ENCODE peak calls at places on chromosomes 1 and 21, in ten cellular contexts. One of them, this sample, is unnamed.

GRCh38 chr1:228176024-228176395 is 10.4 kb downstream of the IBA57 start:
- DNase-seq in T-helper 2 cell: no peak
- DNase-seq in stimulated activated CD4-positive, alpha-beta T cell treated with anti-CD3 and anti-CD28 coated beads, Interleukin-12 subunit alpha, Interleukin-12 subunit beta, amount 100 ng/mL, for 4 hours: no peak
- DNase-seq in right cardiac atrium: no peak
- DNase-seq in left cardiac atrium: no peak
- DNase-seq in A172: no peak
- DNase-seq in NCI-H2029 treated with DMSO at 0.1 percent for 48 hours: no peak
- DNase-seq in activated naive CD4-positive, alpha-beta T cell treated with anti-CD3 and anti-CD28 coated beads, Interleukin-2, amount 50 U/mL, for 16 hours: no peak
- DNase-seq in H7: no peak
- DNase-seq in stimulated activated CD8-positive, alpha-beta memory T cell treated with anti-CD3 and anti-CD28 coated beads, Interleukin-7, amount 100 ng/mL, for 48 hours: no peak
- DNase-seq in this sample: no peak

GRCh38 chr1:3785458-3786157 is 10.7 kb downstream of the LRRC47 start:
- DNase-seq in H7: peak
- DNase-seq in stimulated activated CD4-positive, alpha-beta T cell treated with anti-CD3 and anti-CD28 coated beads, Interleukin-12 subunit alpha, Interleukin-12 subunit beta, amount 100 ng/mL, for 4 hours: no peak
- DNase-seq in right cardiac atrium: peak
- DNase-seq in NCI-H2029 treated with DMSO at 0.1 percent for 48 hours: no peak
- DNase-seq in stimulated activated CD8-positive, alpha-beta memory T cell treated with anti-CD3 and anti-CD28 coated beads, Interleukin-7, amount 100 ng/mL, for 48 hours: no peak
- DNase-seq in T-helper 2 cell: no peak
- DNase-seq in activated naive CD4-positive, alpha-beta T cell treated with anti-CD3 and anti-CD28 coated beads, Interleukin-2, amount 50 U/mL, for 16 hours: no peak
- DNase-seq in A172: no peak
- DNase-seq in left cardiac atrium: no peak
- DNase-seq in this sample: peak

GRCh38 chr1:209886219-209886536 is 51.8 kb upstream of the SYT14 start:
- DNase-seq in left cardiac atrium: no peak
- DNase-seq in stimulated activated CD4-positive, alpha-beta T cell treated with anti-CD3 and anti-CD28 coated beads, Interleukin-12 subunit alpha, Interleukin-12 subunit beta, amount 100 ng/mL, for 4 hours: no peak
- DNase-seq in T-helper 2 cell: no peak
- DNase-seq in H7: no peak
- DNase-seq in NCI-H2029 treated with DMSO at 0.1 percent for 48 hours: no peak
- DNase-seq in activated naive CD4-positive, alpha-beta T cell treated with anti-CD3 and anti-CD28 coated beads, Interleukin-2, amount 50 U/mL, for 16 hours: no peak
- DNase-seq in stimulated activated CD8-positive, alpha-beta memory T cell treated with anti-CD3 and anti-CD28 coated beads, Interleukin-7, amount 100 ng/mL, for 48 hours: no peak
- DNase-seq in A172: peak
- DNase-seq in right cardiac atrium: no peak
- DNase-seq in this sample: no peak

GRCh38 chr1:245853291-245853690 is 653.8 kb downstream of the SMYD3 start:
- DNase-seq in stimulated activated CD4-positive, alpha-beta T cell treated with anti-CD3 and anti-CD28 coated beads, Interleukin-12 subunit alpha, Interleukin-12 subunit beta, amount 100 ng/mL, for 4 hours: no peak
- DNase-seq in T-helper 2 cell: no peak
- DNase-seq in stimulated activated CD8-positive, alpha-beta memory T cell treated with anti-CD3 and anti-CD28 coated beads, Interleukin-7, amount 100 ng/mL, for 48 hours: no peak
- DNase-seq in NCI-H2029 treated with DMSO at 0.1 percent for 48 hours: no peak
- DNase-seq in left cardiac atrium: no peak
- DNase-seq in right cardiac atrium: no peak
- DNase-seq in H7: no peak
- DNase-seq in A172: no peak
- DNase-seq in activated naive CD4-positive, alpha-beta T cell treated with anti-CD3 and anti-CD28 coated beads, Interleukin-2, amount 50 U/mL, for 16 hours: no peak
- DNase-seq in this sample: no peak

GRCh38 chr1:87359586-87359985 is 30.9 kb downstream of the LMO4 start:
- DNase-seq in NCI-H2029 treated with DMSO at 0.1 percent for 48 hours: no peak
- DNase-seq in left cardiac atrium: no peak
- DNase-seq in A172: no peak
- DNase-seq in stimulated activated CD4-positive, alpha-beta T cell treated with anti-CD3 and anti-CD28 coated beads, Interleukin-12 subunit alpha, Interleukin-12 subunit beta, amount 100 ng/mL, for 4 hours: no peak
- DNase-seq in activated naive CD4-positive, alpha-beta T cell treated with anti-CD3 and anti-CD28 coated beads, Interleukin-2, amount 50 U/mL, for 16 hours: no peak
- DNase-seq in right cardiac atrium: no peak
- DNase-seq in stimulated activated CD8-positive, alpha-beta memory T cell treated with anti-CD3 and anti-CD28 coated beads, Interleukin-7, amount 100 ng/mL, for 48 hours: no peak
- DNase-seq in H7: no peak
- DNase-seq in T-helper 2 cell: no peak
- DNase-seq in this sample: no peak

GRCh38 chr21:31866077-31866511 is 6.7 kb upstream of the HUNK start:
- DNase-seq in T-helper 2 cell: peak
- DNase-seq in right cardiac atrium: peak
- DNase-seq in H7: peak
- DNase-seq in stimulated activated CD8-positive, alpha-beta memory T cell treated with anti-CD3 and anti-CD28 coated beads, Interleukin-7, amount 100 ng/mL, for 48 hours: peak
- DNase-seq in stimulated activated CD4-positive, alpha-beta T cell treated with anti-CD3 and anti-CD28 coated beads, Interleukin-12 subunit alpha, Interleukin-12 subunit beta, amount 100 ng/mL, for 4 hours: peak
- DNase-seq in NCI-H2029 treated with DMSO at 0.1 percent for 48 hours: peak
- DNase-seq in left cardiac atrium: peak
- DNase-seq in activated naive CD4-positive, alpha-beta T cell treated with anti-CD3 and anti-CD28 coated beads, Interleukin-2, amount 50 U/mL, for 16 hours: peak
- DNase-seq in A172: peak
- DNase-seq in this sample: peak

GRCh38 chr1:230381049-230381467 is 45.1 kb downstream of the PGBD5 start:
- DNase-seq in activated naive CD4-positive, alpha-beta T cell treated with anti-CD3 and anti-CD28 coated beads, Interleukin-2, amount 50 U/mL, for 16 hours: no peak
- DNase-seq in T-helper 2 cell: no peak
- DNase-seq in H7: no peak
- DNase-seq in stimulated activated CD4-positive, alpha-beta T cell treated with anti-CD3 and anti-CD28 coated beads, Interleukin-12 subunit alpha, Interleukin-12 subunit beta, amount 100 ng/mL, for 4 hours: no peak
- DNase-seq in NCI-H2029 treated with DMSO at 0.1 percent for 48 hours: no peak
- DNase-seq in A172: no peak
- DNase-seq in stimulated activated CD8-positive, alpha-beta memory T cell treated with anti-CD3 and anti-CD28 coated beads, Interleukin-7, amount 100 ng/mL, for 48 hours: no peak
- DNase-seq in right cardiac atrium: no peak
- DNase-seq in left cardiac atrium: no peak
- DNase-seq in this sample: no peak

GRCh38 chr1:116711061-116711582 is 43.1 kb upstream of the CD2 start:
- DNase-seq in NCI-H2029 treated with DMSO at 0.1 percent for 48 hours: peak
- DNase-seq in right cardiac atrium: peak
- DNase-seq in T-helper 2 cell: no peak
- DNase-seq in H7: no peak
- DNase-seq in stimulated activated CD4-positive, alpha-beta T cell treated with anti-CD3 and anti-CD28 coated beads, Interleukin-12 subunit alpha, Interleukin-12 subunit beta, amount 100 ng/mL, for 4 hours: no peak
- DNase-seq in left cardiac atrium: no peak
- DNase-seq in activated naive CD4-positive, alpha-beta T cell treated with anti-CD3 and anti-CD28 coated beads, Interleukin-2, amount 50 U/mL, for 16 hours: peak
- DNase-seq in stimulated activated CD8-positive, alpha-beta memory T cell treated with anti-CD3 and anti-CD28 coated beads, Interleukin-7, amount 100 ng/mL, for 48 hours: no peak
- DNase-seq in A172: peak
- DNase-seq in this sample: peak

GRCh38 chr21:42002421-42002958 is 7.7 kb downstream of the ZBTB21 start:
- DNase-seq in right cardiac atrium: no peak
- DNase-seq in activated naive CD4-positive, alpha-beta T cell treated with anti-CD3 and anti-CD28 coated beads, Interleukin-2, amount 50 U/mL, for 16 hours: peak
- DNase-seq in stimulated activated CD8-positive, alpha-beta memory T cell treated with anti-CD3 and anti-CD28 coated beads, Interleukin-7, amount 100 ng/mL, for 48 hours: peak
- DNase-seq in stimulated activated CD4-positive, alpha-beta T cell treated with anti-CD3 and anti-CD28 coated beads, Interleukin-12 subunit alpha, Interleukin-12 subunit beta, amount 100 ng/mL, for 4 hours: peak
- DNase-seq in left cardiac atrium: no peak
- DNase-seq in T-helper 2 cell: peak
- DNase-seq in NCI-H2029 treated with DMSO at 0.1 percent for 48 hours: no peak
- DNase-seq in A172: peak
- DNase-seq in H7: no peak
- DNase-seq in this sample: no peak

GRCh38 chr1:85027242-85027983 is 20.9 kb downstream of the MCOLN3 start:
- DNase-seq in stimulated activated CD8-positive, alpha-beta memory T cell treated with anti-CD3 and anti-CD28 coated beads, Interleukin-7, amount 100 ng/mL, for 48 hours: no peak
- DNase-seq in NCI-H2029 treated with DMSO at 0.1 percent for 48 hours: no peak
- DNase-seq in A172: no peak
- DNase-seq in stimulated activated CD4-positive, alpha-beta T cell treated with anti-CD3 and anti-CD28 coated beads, Interleukin-12 subunit alpha, Interleukin-12 subunit beta, amount 100 ng/mL, for 4 hours: no peak
- DNase-seq in H7: no peak
- DNase-seq in T-helper 2 cell: no peak
- DNase-seq in right cardiac atrium: no peak
- DNase-seq in activated naive CD4-positive, alpha-beta T cell treated with anti-CD3 and anti-CD28 coated beads, Interleukin-2, amount 50 U/mL, for 16 hours: no peak
- DNase-seq in left cardiac atrium: no peak
- DNase-seq in this sample: peak

GRCh38 chr1:109980324-109981127 is 4.0 kb upstream of the AHCYL1 start:
- DNase-seq in stimulated activated CD4-positive, alpha-beta T cell treated with anti-CD3 and anti-CD28 coated beads, Interleukin-12 subunit alpha, Interleukin-12 subunit beta, amount 100 ng/mL, for 4 hours: no peak
- DNase-seq in A172: no peak
- DNase-seq in H7: peak
- DNase-seq in left cardiac atrium: no peak
- DNase-seq in right cardiac atrium: peak
- DNase-seq in activated naive CD4-positive, alpha-beta T cell treated with anti-CD3 and anti-CD28 coated beads, Interleukin-2, amount 50 U/mL, for 16 hours: no peak
- DNase-seq in NCI-H2029 treated with DMSO at 0.1 percent for 48 hours: no peak
- DNase-seq in T-helper 2 cell: no peak
- DNase-seq in stimulated activated CD8-positive, alpha-beta memory T cell treated with anti-CD3 and anti-CD28 coated beads, Interleukin-7, amount 100 ng/mL, for 48 hours: no peak
- DNase-seq in this sample: no peak

GRCh38 chr1:155864393-155864792 is 5.0 kb downstream of the SYT11 start:
- DNase-seq in A172: no peak
- DNase-seq in left cardiac atrium: no peak
- DNase-seq in NCI-H2029 treated with DMSO at 0.1 percent for 48 hours: no peak
- DNase-seq in right cardiac atrium: no peak
- DNase-seq in activated naive CD4-positive, alpha-beta T cell treated with anti-CD3 and anti-CD28 coated beads, Interleukin-2, amount 50 U/mL, for 16 hours: no peak
- DNase-seq in stimulated activated CD8-positive, alpha-beta memory T cell treated with anti-CD3 and anti-CD28 coated beads, Interleukin-7, amount 100 ng/mL, for 48 hours: no peak
- DNase-seq in stimulated activated CD4-positive, alpha-beta T cell treated with anti-CD3 and anti-CD28 coated beads, Interleukin-12 subunit alpha, Interleukin-12 subunit beta, amount 100 ng/mL, for 4 hours: no peak
- DNase-seq in T-helper 2 cell: no peak
- DNase-seq in H7: no peak
- DNase-seq in this sample: no peak

GRCh38 chr1:234611799-234612351 is 1.9 kb upstream of the IRF2BP2 start:
- DNase-seq in H7: no peak
- DNase-seq in right cardiac atrium: peak
- DNase-seq in T-helper 2 cell: peak
- DNase-seq in A172: no peak
- DNase-seq in stimulated activated CD8-positive, alpha-beta memory T cell treated with anti-CD3 and anti-CD28 coated beads, Interleukin-7, amount 100 ng/mL, for 48 hours: no peak
- DNase-seq in stimulated activated CD4-positive, alpha-beta T cell treated with anti-CD3 and anti-CD28 coated beads, Interleukin-12 subunit alpha, Interleukin-12 subunit beta, amount 100 ng/mL, for 4 hours: no peak
- DNase-seq in activated naive CD4-positive, alpha-beta T cell treated with anti-CD3 and anti-CD28 coated beads, Interleukin-2, amount 50 U/mL, for 16 hours: no peak
- DNase-seq in left cardiac atrium: peak
- DNase-seq in NCI-H2029 treated with DMSO at 0.1 percent for 48 hours: peak
- DNase-seq in this sample: no peak

GRCh38 chr1:211788626-211789025 is 41.9 kb downstream of the LPGAT1 start:
- DNase-seq in T-helper 2 cell: no peak
- DNase-seq in activated naive CD4-positive, alpha-beta T cell treated with anti-CD3 and anti-CD28 coated beads, Interleukin-2, amount 50 U/mL, for 16 hours: no peak
- DNase-seq in NCI-H2029 treated with DMSO at 0.1 percent for 48 hours: no peak
- DNase-seq in H7: no peak
- DNase-seq in right cardiac atrium: no peak
- DNase-seq in stimulated activated CD4-positive, alpha-beta T cell treated with anti-CD3 and anti-CD28 coated beads, Interleukin-12 subunit alpha, Interleukin-12 subunit beta, amount 100 ng/mL, for 4 hours: no peak
- DNase-seq in left cardiac atrium: no peak
- DNase-seq in A172: no peak
- DNase-seq in stimulated activated CD8-positive, alpha-beta memory T cell treated with anti-CD3 and anti-CD28 coated beads, Interleukin-7, amount 100 ng/mL, for 48 hours: no peak
- DNase-seq in this sample: no peak

GRCh38 chr21:19034041-19034440 is 630.5 kb upstream of the TMPRSS15 start:
- DNase-seq in right cardiac atrium: no peak
- DNase-seq in NCI-H2029 treated with DMSO at 0.1 percent for 48 hours: no peak
- DNase-seq in A172: no peak
- DNase-seq in left cardiac atrium: no peak
- DNase-seq in T-helper 2 cell: no peak
- DNase-seq in H7: no peak
- DNase-seq in activated naive CD4-positive, alpha-beta T cell treated with anti-CD3 and anti-CD28 coated beads, Interleukin-2, amount 50 U/mL, for 16 hours: no peak
- DNase-seq in stimulated activated CD4-positive, alpha-beta T cell treated with anti-CD3 and anti-CD28 coated beads, Interleukin-12 subunit alpha, Interleukin-12 subunit beta, amount 100 ng/mL, for 4 hours: no peak
- DNase-seq in stimulated activated CD8-positive, alpha-beta memory T cell treated with anti-CD3 and anti-CD28 coated beads, Interleukin-7, amount 100 ng/mL, for 48 hours: no peak
- DNase-seq in this sample: no peak

GRCh38 chr1:65505547-65506325 is 85.3 kb downstream of the LEPR start:
- DNase-seq in stimulated activated CD8-positive, alpha-beta memory T cell treated with anti-CD3 and anti-CD28 coated beads, Interleukin-7, amount 100 ng/mL, for 48 hours: no peak
- DNase-seq in stimulated activated CD4-positive, alpha-beta T cell treated with anti-CD3 and anti-CD28 coated beads, Interleukin-12 subunit alpha, Interleukin-12 subunit beta, amount 100 ng/mL, for 4 hours: no peak
- DNase-seq in activated naive CD4-positive, alpha-beta T cell treated with anti-CD3 and anti-CD28 coated beads, Interleukin-2, amount 50 U/mL, for 16 hours: no peak
- DNase-seq in A172: no peak
- DNase-seq in right cardiac atrium: peak
- DNase-seq in H7: no peak
- DNase-seq in T-helper 2 cell: no peak
- DNase-seq in left cardiac atrium: no peak
- DNase-seq in NCI-H2029 treated with DMSO at 0.1 percent for 48 hours: no peak
- DNase-seq in this sample: no peak

GRCh38 chr1:150280138-150280707 is 2.1 kb upstream of the CIART start:
- DNase-seq in right cardiac atrium: no peak
- DNase-seq in NCI-H2029 treated with DMSO at 0.1 percent for 48 hours: no peak
- DNase-seq in T-helper 2 cell: no peak
- DNase-seq in activated naive CD4-positive, alpha-beta T cell treated with anti-CD3 and anti-CD28 coated beads, Interleukin-2, amount 50 U/mL, for 16 hours: no peak
- DNase-seq in stimulated activated CD8-positive, alpha-beta memory T cell treated with anti-CD3 and anti-CD28 coated beads, Interleukin-7, amount 100 ng/mL, for 48 hours: no peak
- DNase-seq in left cardiac atrium: no peak
- DNase-seq in H7: no peak
- DNase-seq in A172: no peak
- DNase-seq in stimulated activated CD4-positive, alpha-beta T cell treated with anti-CD3 and anti-CD28 coated beads, Interleukin-12 subunit alpha, Interleukin-12 subunit beta, amount 100 ng/mL, for 4 hours: no peak
- DNase-seq in this sample: no peak

GRCh38 chr1:165290143-165290542 is 66.4 kb downstream of the LMX1A start:
- DNase-seq in NCI-H2029 treated with DMSO at 0.1 percent for 48 hours: no peak
- DNase-seq in stimulated activated CD8-positive, alpha-beta memory T cell treated with anti-CD3 and anti-CD28 coated beads, Interleukin-7, amount 100 ng/mL, for 48 hours: no peak
- DNase-seq in H7: no peak
- DNase-seq in A172: no peak
- DNase-seq in T-helper 2 cell: no peak
- DNase-seq in left cardiac atrium: no peak
- DNase-seq in stimulated activated CD4-positive, alpha-beta T cell treated with anti-CD3 and anti-CD28 coated beads, Interleukin-12 subunit alpha, Interleukin-12 subunit beta, amount 100 ng/mL, for 4 hours: no peak
- DNase-seq in right cardiac atrium: no peak
- DNase-seq in activated naive CD4-positive, alpha-beta T cell treated with anti-CD3 and anti-CD28 coated beads, Interleukin-2, amount 50 U/mL, for 16 hours: no peak
- DNase-seq in this sample: no peak

GRCh38 chr1:90761781-90762589 is 44.9 kb upstream of the BARHL2 start:
- DNase-seq in A172: no peak
- DNase-seq in T-helper 2 cell: no peak
- DNase-seq in H7: no peak
- DNase-seq in stimulated activated CD4-positive, alpha-beta T cell treated with anti-CD3 and anti-CD28 coated beads, Interleukin-12 subunit alpha, Interleukin-12 subunit beta, amount 100 ng/mL, for 4 hours: no peak
- DNase-seq in activated naive CD4-positive, alpha-beta T cell treated with anti-CD3 and anti-CD28 coated beads, Interleukin-2, amount 50 U/mL, for 16 hours: no peak
- DNase-seq in NCI-H2029 treated with DMSO at 0.1 percent for 48 hours: no peak
- DNase-seq in right cardiac atrium: no peak
- DNase-seq in stimulated activated CD8-positive, alpha-beta memory T cell treated with anti-CD3 and anti-CD28 coated beads, Interleukin-7, amount 100 ng/mL, for 48 hours: no peak
- DNase-seq in left cardiac atrium: no peak
- DNase-seq in this sample: no peak

GRCh38 chr1:223792046-223792445 is 53.7 kb downstream of the TP53BP2 start:
- DNase-seq in H7: no peak
- DNase-seq in T-helper 2 cell: no peak
- DNase-seq in right cardiac atrium: no peak
- DNase-seq in stimulated activated CD4-positive, alpha-beta T cell treated with anti-CD3 and anti-CD28 coated beads, Interleukin-12 subunit alpha, Interleukin-12 subunit beta, amount 100 ng/mL, for 4 hours: no peak
- DNase-seq in stimulated activated CD8-positive, alpha-beta memory T cell treated with anti-CD3 and anti-CD28 coated beads, Interleukin-7, amount 100 ng/mL, for 48 hours: no peak
- DNase-seq in left cardiac atrium: no peak
- DNase-seq in NCI-H2029 treated with DMSO at 0.1 percent for 48 hours: no peak
- DNase-seq in activated naive CD4-positive, alpha-beta T cell treated with anti-CD3 and anti-CD28 coated beads, Interleukin-2, amount 50 U/mL, for 16 hours: no peak
- DNase-seq in A172: no peak
- DNase-seq in this sample: no peak

GRCh38 chr1:66542811-66543767 is 9.1 kb downstream of the SGIP1 start:
- DNase-seq in T-helper 2 cell: no peak
- DNase-seq in activated naive CD4-positive, alpha-beta T cell treated with anti-CD3 and anti-CD28 coated beads, Interleukin-2, amount 50 U/mL, for 16 hours: no peak
- DNase-seq in A172: peak
- DNase-seq in stimulated activated CD8-positive, alpha-beta memory T cell treated with anti-CD3 and anti-CD28 coated beads, Interleukin-7, amount 100 ng/mL, for 48 hours: no peak
- DNase-seq in right cardiac atrium: peak
- DNase-seq in NCI-H2029 treated with DMSO at 0.1 percent for 48 hours: peak
- DNase-seq in stimulated activated CD4-positive, alpha-beta T cell treated with anti-CD3 and anti-CD28 coated beads, Interleukin-12 subunit alpha, Interleukin-12 subunit beta, amount 100 ng/mL, for 4 hours: no peak
- DNase-seq in H7: no peak
- DNase-seq in left cardiac atrium: peak
- DNase-seq in this sample: no peak

GRCh38 chr1:212644866-212645556 is 36.5 kb downstream of the ATF3 start:
- DNase-seq in activated naive CD4-positive, alpha-beta T cell treated with anti-CD3 and anti-CD28 coated beads, Interleukin-2, amount 50 U/mL, for 16 hours: no peak
- DNase-seq in stimulated activated CD8-positive, alpha-beta memory T cell treated with anti-CD3 and anti-CD28 coated beads, Interleukin-7, amount 100 ng/mL, for 48 hours: no peak
- DNase-seq in left cardiac atrium: no peak
- DNase-seq in NCI-H2029 treated with DMSO at 0.1 percent for 48 hours: no peak
- DNase-seq in right cardiac atrium: no peak
- DNase-seq in A172: no peak
- DNase-seq in stimulated activated CD4-positive, alpha-beta T cell treated with anti-CD3 and anti-CD28 coated beads, Interleukin-12 subunit alpha, Interleukin-12 subunit beta, amount 100 ng/mL, for 4 hours: no peak
- DNase-seq in T-helper 2 cell: no peak
- DNase-seq in H7: no peak
- DNase-seq in this sample: no peak

GRCh38 chr1:25030674-25031589 is 100.9 kb upstream of the RUNX3 start:
- DNase-seq in stimulated activated CD4-positive, alpha-beta T cell treated with anti-CD3 and anti-CD28 coated beads, Interleukin-12 subunit alpha, Interleukin-12 subunit beta, amount 100 ng/mL, for 4 hours: peak
- DNase-seq in NCI-H2029 treated with DMSO at 0.1 percent for 48 hours: no peak
- DNase-seq in left cardiac atrium: no peak
- DNase-seq in H7: no peak
- DNase-seq in activated naive CD4-positive, alpha-beta T cell treated with anti-CD3 and anti-CD28 coated beads, Interleukin-2, amount 50 U/mL, for 16 hours: peak
- DNase-seq in stimulated activated CD8-positive, alpha-beta memory T cell treated with anti-CD3 and anti-CD28 coated beads, Interleukin-7, amount 100 ng/mL, for 48 hours: peak
- DNase-seq in A172: peak
- DNase-seq in right cardiac atrium: no peak
- DNase-seq in T-helper 2 cell: peak
- DNase-seq in this sample: peak

GRCh38 chr1:167628754-167629515 is 1.1 kb upstream of the RCSD1 start:
- DNase-seq in A172: no peak
- DNase-seq in NCI-H2029 treated with DMSO at 0.1 percent for 48 hours: no peak
- DNase-seq in activated naive CD4-positive, alpha-beta T cell treated with anti-CD3 and anti-CD28 coated beads, Interleukin-2, amount 50 U/mL, for 16 hours: no peak
- DNase-seq in stimulated activated CD8-positive, alpha-beta memory T cell treated with anti-CD3 and anti-CD28 coated beads, Interleukin-7, amount 100 ng/mL, for 48 hours: no peak
- DNase-seq in stimulated activated CD4-positive, alpha-beta T cell treated with anti-CD3 and anti-CD28 coated beads, Interleukin-12 subunit alpha, Interleukin-12 subunit beta, amount 100 ng/mL, for 4 hours: no peak
- DNase-seq in H7: peak
- DNase-seq in T-helper 2 cell: no peak
- DNase-seq in right cardiac atrium: no peak
- DNase-seq in left cardiac atrium: no peak
- DNase-seq in this sample: peak

GRCh38 chr1:221089273-221089672 is 210.0 kb downstream of the HLX start:
- DNase-seq in A172: peak
- DNase-seq in stimulated activated CD4-positive, alpha-beta T cell treated with anti-CD3 and anti-CD28 coated beads, Interleukin-12 subunit alpha, Interleukin-12 subunit beta, amount 100 ng/mL, for 4 hours: no peak
- DNase-seq in stimulated activated CD8-positive, alpha-beta memory T cell treated with anti-CD3 and anti-CD28 coated beads, Interleukin-7, amount 100 ng/mL, for 48 hours: no peak
- DNase-seq in T-helper 2 cell: no peak
- DNase-seq in left cardiac atrium: no peak
- DNase-seq in NCI-H2029 treated with DMSO at 0.1 percent for 48 hours: no peak
- DNase-seq in right cardiac atrium: no peak
- DNase-seq in H7: no peak
- DNase-seq in activated naive CD4-positive, alpha-beta T cell treated with anti-CD3 and anti-CD28 coated beads, Interleukin-2, amount 50 U/mL, for 16 hours: no peak
- DNase-seq in this sample: no peak

GRCh38 chr21:44466996-44467858 is 11.9 kb downstream of the LRRC3 start:
- DNase-seq in T-helper 2 cell: no peak
- DNase-seq in left cardiac atrium: no peak
- DNase-seq in NCI-H2029 treated with DMSO at 0.1 percent for 48 hours: no peak
- DNase-seq in right cardiac atrium: no peak
- DNase-seq in stimulated activated CD4-positive, alpha-beta T cell treated with anti-CD3 and anti-CD28 coated beads, Interleukin-12 subunit alpha, Interleukin-12 subunit beta, amount 100 ng/mL, for 4 hours: no peak
- DNase-seq in H7: peak
- DNase-seq in activated naive CD4-positive, alpha-beta T cell treated with anti-CD3 and anti-CD28 coated beads, Interleukin-2, amount 50 U/mL, for 16 hours: no peak
- DNase-seq in stimulated activated CD8-positive, alpha-beta memory T cell treated with anti-CD3 and anti-CD28 coated beads, Interleukin-7, amount 100 ng/mL, for 48 hours: no peak
- DNase-seq in A172: no peak
- DNase-seq in this sample: no peak

GRCh38 chr1:36133484-36133883 is 8.5 kb upstream of the COL8A2 start:
- DNase-seq in stimulated activated CD8-positive, alpha-beta memory T cell treated with anti-CD3 and anti-CD28 coated beads, Interleukin-7, amount 100 ng/mL, for 48 hours: no peak
- DNase-seq in left cardiac atrium: peak
- DNase-seq in H7: no peak
- DNase-seq in NCI-H2029 treated with DMSO at 0.1 percent for 48 hours: peak
- DNase-seq in T-helper 2 cell: no peak
- DNase-seq in stimulated activated CD4-positive, alpha-beta T cell treated with anti-CD3 and anti-CD28 coated beads, Interleukin-12 subunit alpha, Interleukin-12 subunit beta, amount 100 ng/mL, for 4 hours: no peak
- DNase-seq in A172: peak
- DNase-seq in right cardiac atrium: peak
- DNase-seq in activated naive CD4-positive, alpha-beta T cell treated with anti-CD3 and anti-CD28 coated beads, Interleukin-2, amount 50 U/mL, for 16 hours: no peak
- DNase-seq in this sample: no peak

GRCh38 chr1:47533176-47534039 is 95.6 kb downstream of the FOXD2 start:
- DNase-seq in stimulated activated CD4-positive, alpha-beta T cell treated with anti-CD3 and anti-CD28 coated beads, Interleukin-12 subunit alpha, Interleukin-12 subunit beta, amount 100 ng/mL, for 4 hours: no peak
- DNase-seq in stimulated activated CD8-positive, alpha-beta memory T cell treated with anti-CD3 and anti-CD28 coated beads, Interleukin-7, amount 100 ng/mL, for 48 hours: no peak
- DNase-seq in activated naive CD4-positive, alpha-beta T cell treated with anti-CD3 and anti-CD28 coated beads, Interleukin-2, amount 50 U/mL, for 16 hours: no peak
- DNase-seq in H7: peak
- DNase-seq in NCI-H2029 treated with DMSO at 0.1 percent for 48 hours: no peak
- DNase-seq in T-helper 2 cell: no peak
- DNase-seq in left cardiac atrium: peak
- DNase-seq in right cardiac atrium: peak
- DNase-seq in A172: no peak
- DNase-seq in this sample: no peak

This sample was measured in NAMALWA.